ENCODE peak calls at places on chromosomes 1 and 21, in seven cellular contexts. E is body of pancreas, K is A549, Y is uterus, O is endothelial cell of umbilical vein, T is stomach, D is adrenal gland. I is an unnamed sample. For H3K9me3, the result is how much of the 10 kb centered on the place peaks cover.

GRCh38 chr1:75520862-75521261 is 90.1 kb downstream of the SLC44A5 start:
- DNase-seq in D (no peak), O (peak), K (peak), E (no peak), T (no peak), Y (no peak), I (no peak)

GRCh38 chr1:35567947-35568558 is 5.1 kb upstream of the TFAP2E start:
- DNase-seq in E (no peak), Y (no peak), D (no peak), K (no peak), O (no peak), T (no peak), I (no peak)

GRCh38 chr1:96660051-96660450 is 61.5 kb upstream of the PTBP2 start:
- DNase-seq in T (no peak), D (no peak), K (no peak), Y (no peak), E (no peak), O (no peak), I (no peak)

GRCh38 chr1:85606414-85606800 is 25.8 kb downstream of the CCN1 start:
- DNase-seq in Y (no peak), T (no peak), D (no peak), K (peak), E (no peak), O (no peak), I (no peak)

GRCh38 chr1:161099090-161099802 is 1.1 kb downstream of the KLHDC9 start:
- DNase-seq in E (no peak), K (no peak), O (no peak), T (no peak), D (no peak), Y (no peak), I (no peak)

GRCh38 chr1:223748405-223748772 is 36.0 kb downstream of the CAPN2 start:
- DNase-seq in D (no peak), T (no peak), O (peak), K (peak), E (no peak), Y (no peak), I (no peak)

GRCh38 chr1:155175281-155175926 is 1.8 kb downstream of the TRIM46 start:
- DNase-seq in O (no peak), E (peak), T (peak), D (peak), K (no peak), Y (no peak), I (peak)

GRCh38 chr1:145963218-145964019 is 956 bp downstream of the ANKRD34A start:
- DNase-seq in K (peak), O (no peak), Y (no peak), E (no peak), D (no peak), T (no peak), I (no peak)

GRCh38 chr1:51564124-51564523 is 45.1 kb upstream of the EPS15 start:
- DNase-seq in K (peak), Y (no peak), T (no peak), E (no peak), O (no peak), D (no peak), I (no peak)

GRCh38 chr1:97202481-97202880 is 480.9 kb downstream of the PTBP2 start:
- DNase-seq in E (no peak), T (no peak), O (no peak), Y (no peak), D (no peak), K (no peak), I (no peak)

GRCh38 chr1:36157973-36158826 is 2.2 kb downstream of the MAP7D1 start:
- DNase-seq in T (no peak), D (no peak), K (no peak), O (no peak), E (no peak), Y (no peak), I (no peak)

GRCh38 chr1:185400057-185400456 is 83.0 kb upstream of the IVNS1ABP start:
- DNase-seq in K (no peak), E (no peak), T (no peak), Y (no peak), D (no peak), O (no peak), I (no peak)

GRCh38 chr1:60227581-60228252 is 154.1 kb upstream of the C1orf87 start:
- DNase-seq in Y (no peak), D (no peak), O (peak), K (no peak), T (no peak), E (no peak), I (no peak)

GRCh38 chr1:36966242-36966641 is 68.1 kb downstream of the GRIK3 start:
- DNase-seq in T (no peak), E (peak), K (no peak), Y (no peak), D (peak), O (peak), I (no peak)

GRCh38 chr1:59186656-59187055 is 110.2 kb upstream of the FGGY start:
- DNase-seq in E (no peak), O (no peak), T (no peak), D (no peak), K (no peak), Y (no peak), I (no peak)

GRCh38 chr1:16180291-16180824 is 24.5 kb upstream of the EPHA2 start:
- DNase-seq in O (no peak), T (no peak), D (no peak), Y (no peak), E (no peak), K (peak), I (no peak)

GRCh38 chr1:169288011-169288414 is 79.6 kb downstream of the NME7 start:
- DNase-seq in O (peak), K (peak), Y (no peak), D (no peak), E (no peak), T (no peak), I (no peak)

GRCh38 chr1:63643517-63643916 is 50.3 kb downstream of the PGM1 start:
- DNase-seq in T (no peak), D (no peak), E (no peak), K (no peak), O (no peak), Y (no peak), I (peak)

GRCh38 chr1:27098447-27099153 is 56.3 kb downstream of the SLC9A1 start:
- DNase-seq in T (no peak), K (no peak), Y (no peak), O (no peak), D (no peak), E (no peak), I (peak)

GRCh38 chr1:192474080-192474683 is 101.4 kb upstream of the RGS1 start:
- DNase-seq in Y (no peak), T (no peak), E (no peak), O (peak), D (no peak), K (no peak), I (no peak)

GRCh38 chr1:51622455-51622913 is 5.6 kb downstream of the OSBPL9 start:
- DNase-seq in D (peak), K (peak), T (peak), O (peak), E (peak), Y (peak), I (peak)

GRCh38 chr21:44778499-44778911 is 23.1 kb downstream of the UBE2G2 start:
- DNase-seq in O (no peak), D (no peak), T (no peak), E (no peak), Y (no peak), K (no peak), I (no peak)

GRCh38 chr1:55539652-55540512 is 324.7 kb upstream of the USP24 start:
- DNase-seq in O (no peak), Y (no peak), E (no peak), T (no peak), D (no peak), K (no peak), I (no peak)

GRCh38 chr1:78168306-78168705 is 122.5 kb downstream of the GIPC2 start:
- DNase-seq in E (no peak), O (no peak), K (no peak), D (no peak), T (no peak), Y (no peak), I (no peak)
- TF ChIP-seq CTCF in E (no peak), O (no peak), K (no peak), D (no peak), T (no peak), Y (no peak), I (no peak)

GRCh38 chr1:166874464-166874863 is 1.6 kb downstream of the TADA1 start:
- DNase-seq in O (no peak), T (no peak), K (no peak), E (no peak), D (no peak), Y (no peak), I (no peak)

GRCh38 chr1:166870584-166870983 is 5.5 kb downstream of the TADA1 start:
- DNase-seq in D (no peak), O (no peak), K (no peak), Y (no peak), T (no peak), E (no peak), I (no peak)

GRCh38 chr1:166876540-166876838 is 425 bp upstream of the TADA1 start:
- DNase-seq in Y (no peak), T (no peak), K (no peak), E (no peak), O (no peak), D (no peak), I (no peak)

GRCh38 chr1:166875302-166875733 is 746 bp downstream of the TADA1 start:
- DNase-seq in T (no peak), O (no peak), Y (no peak), E (no peak), D (no peak), K (no peak), I (no peak)

GRCh38 chr1:166875734-166876539 is at the start of gene TADA1:
- DNase-seq in K (peak), E (peak), T (peak), Y (peak), O (peak), D (peak), I (peak)
- TF ChIP-seq POLR2A in K (peak), E (peak), T (no peak), Y (peak), O (peak), D (peak), I (no peak)

DNA sequence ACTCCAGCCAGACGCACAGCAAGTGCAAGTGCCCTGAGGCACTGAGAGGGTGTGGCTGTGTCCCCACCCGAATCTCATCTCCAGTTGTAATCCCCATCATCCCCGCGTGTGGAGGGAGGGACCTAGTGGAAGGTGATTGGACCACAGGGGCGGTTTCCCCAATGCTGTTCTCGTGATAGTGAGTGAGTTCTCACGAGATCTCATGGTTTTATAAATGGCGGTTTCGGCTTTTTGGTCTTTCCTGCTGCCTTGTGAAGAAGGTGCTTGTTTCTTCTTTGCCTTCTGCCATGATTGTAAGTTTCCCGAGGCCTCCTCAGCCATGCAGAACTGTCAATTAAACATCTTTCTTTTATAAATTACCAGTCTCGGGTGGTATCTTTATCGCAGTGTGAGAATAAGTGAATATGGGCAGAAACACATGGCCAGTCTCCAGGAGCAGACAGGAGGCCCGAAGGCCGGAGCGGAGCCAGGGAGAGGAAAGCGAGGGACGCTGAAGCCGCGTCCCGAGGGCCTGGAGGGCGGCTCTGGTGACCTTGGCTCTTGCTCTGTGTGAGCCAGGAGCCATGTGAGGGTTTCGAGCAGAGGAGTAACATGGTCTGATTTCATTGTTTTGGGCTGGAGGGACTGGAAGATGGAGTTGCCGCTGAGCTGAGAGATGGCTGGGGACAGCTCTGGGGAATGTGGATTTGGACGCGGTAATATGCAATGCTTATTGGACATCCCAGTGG is 76.0 kb upstream of the C1orf174 start:
- DNase-seq in Y (no peak), D (no peak), E (no peak), O (no peak), K (no peak), T (no peak), I (no peak)
- H3K9me3 ChIP-seq in Y (under half), D (under half), E (under half), O (under half), K (under half), T (under half), I (under half)

DNA sequence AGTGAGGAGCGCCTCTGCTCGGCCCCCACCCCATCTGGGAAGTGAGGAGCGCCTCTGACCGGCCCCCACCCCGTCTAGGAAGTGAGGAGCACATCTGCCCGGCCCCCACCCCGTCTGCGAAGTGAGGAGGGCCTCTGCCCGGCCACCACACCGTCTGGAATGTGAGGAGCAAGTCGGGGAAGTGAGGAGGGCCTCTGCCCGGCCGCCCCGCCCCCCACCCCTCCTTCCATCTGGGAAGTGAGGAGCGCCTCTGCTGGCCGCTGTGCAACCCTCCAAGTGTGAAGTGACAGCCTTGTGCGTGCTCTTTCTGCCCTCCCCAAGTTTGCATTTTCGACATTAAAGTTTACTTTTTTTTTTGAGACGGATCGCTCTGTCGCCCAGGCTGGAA is 5.1 kb upstream of the ZZZ3 start:
- DNase-seq in K (peak), T (no peak), O (no peak), E (peak), Y (no peak), D (no peak), I (no peak)
- TF ChIP-seq CTCF in K (peak), T (no peak), O (peak), E (peak), Y (no peak), D (peak), I (no peak)

GRCh38 chr1:229554886-229555621 is 3.5 kb downstream of the ABCB10 start:
- DNase-seq in K (no peak), O (no peak), D (no peak), Y (no peak), T (no peak), E (no peak), I (no peak)
- TF ChIP-seq POLR2A in K (no peak), O (no peak), D (no peak), Y (no peak), T (no peak), E (no peak), I (no peak)

DNA sequence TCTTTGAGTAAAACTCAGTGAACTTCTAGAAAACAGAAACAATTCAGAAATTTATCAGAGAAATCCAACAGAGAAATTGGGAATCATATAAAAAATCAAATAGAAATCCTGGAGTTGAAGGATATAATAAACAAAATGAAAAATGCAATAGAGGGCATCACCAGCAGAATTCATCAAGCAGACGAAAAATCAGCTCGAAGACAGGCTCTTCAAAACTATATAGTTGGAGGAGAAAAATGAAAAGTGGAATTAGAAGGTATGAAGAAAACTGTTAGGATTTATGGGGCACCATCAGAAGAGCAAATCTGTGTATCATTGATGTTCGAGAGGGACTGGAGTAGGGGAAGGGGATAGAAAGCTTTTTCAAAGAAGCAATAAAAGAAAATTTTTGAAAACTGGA is 121.5 kb upstream of the GPR52 start:
- DNase-seq in E (no peak), Y (no peak), O (no peak), D (no peak), T (no peak), K (no peak), I (no peak)
- H3K9me3 ChIP-seq in E (under half), Y (under half), O (under half), D (under half), T (under half), K (under half), I (under half)

GRCh38 chr1:24557711-24558121 is 1.8 kb downstream of the NCMAP start:
- DNase-seq in E (peak), Y (no peak), T (peak), O (no peak), K (no peak), D (no peak), I (no peak)

GRCh38 chr1:24560361-24560760 is 4.5 kb downstream of the NCMAP start:
- DNase-seq in D (no peak), T (no peak), E (no peak), Y (no peak), K (no peak), O (no peak), I (no peak)

GRCh38 chr1:24557220-24557619 is 1.3 kb downstream of the NCMAP start:
- DNase-seq in O (no peak), E (no peak), Y (no peak), K (no peak), D (no peak), T (no peak), I (no peak)

GRCh38 chr1:24558902-24559791 is 3.3 kb downstream of the NCMAP start:
- DNase-seq in E (peak), T (peak), O (peak), D (no peak), Y (no peak), K (peak), I (peak)

DNA sequence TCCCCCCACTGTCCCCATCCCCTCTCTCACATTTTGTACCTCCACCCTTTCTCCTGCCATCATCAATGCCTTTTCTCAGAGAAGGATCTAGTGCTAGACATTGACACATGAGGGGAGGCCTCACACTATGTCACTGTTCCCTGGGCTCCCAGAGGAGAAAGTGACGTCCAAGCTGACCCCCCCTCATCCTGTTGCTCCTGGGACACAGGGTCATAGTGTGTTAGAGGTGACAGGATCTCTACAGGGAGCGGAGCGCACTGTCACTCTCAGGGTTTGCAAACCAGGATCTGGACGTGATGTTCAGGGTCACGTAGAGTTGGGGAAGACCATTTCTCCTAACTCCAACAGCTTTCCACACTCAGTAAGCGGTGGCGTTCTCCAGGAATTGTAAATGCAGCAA is 2.6 kb downstream of the NCMAP start:
- DNase-seq in K (no peak), D (no peak), Y (no peak), T (no peak), E (no peak), O (no peak), I (no peak)
- TF ChIP-seq CTCF in K (no peak), D (no peak), Y (no peak), T (no peak), E (no peak), O (no peak), I (no peak)